ENCODE peak calls at places on chromosomes 3 and 15, in six cellular contexts. F, E, U, T, O and J are unnamed samples.
A peak's percentile ranks its signal among the peaks of the same experiment; 100 is the strongest.

GRCh38 chr3:29275309-29275708 is 5.6 kb upstream of the RBMS3 start:
- DNase-seq in O (peak; percentile 61), U (peak; percentile 85), E (peak; percentile 31), F (peak; percentile 16), T (peak; percentile 9), J (peak; percentile 9)

GRCh38 chr3:40186508-40186907 is 123.0 kb upstream of the EIF1B start:
- DNase-seq in O (no peak), U (no peak), F (no peak), E (no peak), T (peak; percentile 44), J (no peak)

GRCh38 chr15:65579762-65580161 is 31.2 kb downstream of the INTS14 start:
- DNase-seq in E (no peak), U (no peak), O (no peak), F (no peak), T (no peak), J (no peak)

GRCh38 chr15:65642588-65642987 is 20.9 kb downstream of the SLC24A1 start:
- DNase-seq in F (no peak), O (no peak), E (no peak), U (no peak), T (no peak), J (no peak)

GRCh38 chr3:64392001-64392400 is 166.7 kb upstream of the PRICKLE2 start:
- DNase-seq in U (peak; percentile 51), E (no peak), F (no peak), O (no peak), T (no peak), J (no peak)

GRCh38 chr3:81152156-81152555 is 609.3 kb downstream of the GBE1 start:
- DNase-seq in U (no peak), O (no peak), T (no peak), E (peak; percentile 18), F (no peak), J (no peak)

GRCh38 chr3:12894629-12895028 is 53.3 kb upstream of the RPL32 start:
- DNase-seq in E (peak; percentile 19), U (peak; percentile 48), F (no peak), T (no peak), O (no peak), J (no peak)

GRCh38 chr15:51121118-51121517 is 26.4 kb upstream of the TNFAIP8L3 start:
- DNase-seq in U (peak; percentile 98), O (peak; percentile 96), F (no peak), T (no peak), E (peak; percentile 95), J (peak; percentile 98)

GRCh38 chr3:50194903-50195500 is 3.6 kb downstream of the GNAT1 start:
- DNase-seq in U (peak; percentile 34), E (no peak), T (peak; percentile 53), F (no peak), O (no peak), J (no peak)

GRCh38 chr3:69452295-69452694 is 66.4 kb upstream of the FRMD4B start:
- DNase-seq in T (no peak), O (no peak), E (no peak), F (no peak), U (no peak), J (no peak)

GRCh38 chr3:53493618-53493996 is 804 bp upstream of the CACNA1D start:
- DNase-seq in T (no peak), F (no peak), E (no peak), O (no peak), U (no peak), J (no peak)

GRCh38 chr15:79221696-79222095 is 60.8 kb upstream of the ANKRD34C start:
- DNase-seq in E (no peak), T (no peak), O (no peak), U (no peak), F (no peak), J (no peak)

GRCh38 chr3:196207833-196208607 is 3.2 kb downstream of the ZDHHC19 start:
- DNase-seq in U (peak; percentile 45), O (peak; percentile 32), F (peak; percentile 55), T (peak; percentile 58), E (peak; percentile 35), J (no peak)

GRCh38 chr3:160401301-160402095 is 2.0 kb downstream of the SMC4 start:
- DNase-seq in O (peak; percentile 89), T (no peak), E (peak; percentile 88), F (no peak), U (peak; percentile 81), J (peak; percentile 87)

GRCh38 chr3:158528306-158528705 is 42.7 kb upstream of the MLF1 start:
- DNase-seq in E (no peak), O (no peak), F (no peak), T (no peak), U (no peak), J (no peak)

GRCh38 chr3:196422976-196423781 is 9.0 kb downstream of the UBXN7 start:
- DNase-seq in U (no peak), E (no peak), F (peak; percentile 89), T (peak; percentile 82), O (peak; percentile 40), J (peak; percentile 11)

GRCh38 chr3:99651561-99651960 is 13.2 kb downstream of the COL8A1 start:
- DNase-seq in F (no peak), T (peak; percentile 12), O (peak; percentile 78), U (peak; percentile 88), E (peak; percentile 82), J (peak; percentile 81)

GRCh38 chr3:162742159-162742717 is 1245.6 kb downstream of the OTOL1 start:
- DNase-seq in F (no peak), T (no peak), E (no peak), O (no peak), U (no peak), J (no peak)

GRCh38 chr3:177932750-177933660 is 603.2 kb upstream of the KCNMB2 start:
- DNase-seq in E (peak; percentile 52), O (peak; percentile 65), T (no peak), F (no peak), U (no peak), J (peak; percentile 53)

GRCh38 chr15:66941231-66941711 is 124.1 kb upstream of the SMAD3 start:
- DNase-seq in E (no peak), T (no peak), F (no peak), U (no peak), O (no peak), J (no peak)

GRCh38 chr15:83582386-83582785 is 71.5 kb upstream of the ADAMTSL3 start:
- DNase-seq in E (peak; percentile 42), U (no peak), F (no peak), O (peak; percentile 21), T (no peak), J (peak; percentile 47)
- H3K4me3 ChIP-seq in E (no peak overlapping the region), U (no peak overlapping the region), F (no peak overlapping the region), O (no peak overlapping the region), T (no peak overlapping the region), J (no peak overlapping the region)

GRCh38 chr15:80834402-80834801 is 55.2 kb downstream of the CEMIP start:
- DNase-seq in O (no peak), F (no peak), U (no peak), E (no peak), T (no peak), J (no peak)

GRCh38 chr15:80836223-80836622 is 57.1 kb downstream of the CEMIP start:
- DNase-seq in E (no peak), O (no peak), T (no peak), U (no peak), F (no peak), J (no peak)

GRCh38 chr15:80836991-80837390 is 57.8 kb downstream of the CEMIP start:
- DNase-seq in F (no peak), O (no peak), T (no peak), U (no peak), E (no peak), J (no peak)

GRCh38 chr15:80834906-80835305 is 55.7 kb downstream of the CEMIP start:
- DNase-seq in T (no peak), E (no peak), F (no peak), O (no peak), U (no peak), J (no peak)

GRCh38 chr15:80835338-80835737 is 56.2 kb downstream of the CEMIP start:
- DNase-seq in F (no peak), T (no peak), O (no peak), U (no peak), E (no peak), J (no peak)
- TF ChIP-seq CTCF in F (no peak), T (no peak), O (no peak), U (peak; percentile 7), E (peak; percentile 38), J (no peak)

DNA sequence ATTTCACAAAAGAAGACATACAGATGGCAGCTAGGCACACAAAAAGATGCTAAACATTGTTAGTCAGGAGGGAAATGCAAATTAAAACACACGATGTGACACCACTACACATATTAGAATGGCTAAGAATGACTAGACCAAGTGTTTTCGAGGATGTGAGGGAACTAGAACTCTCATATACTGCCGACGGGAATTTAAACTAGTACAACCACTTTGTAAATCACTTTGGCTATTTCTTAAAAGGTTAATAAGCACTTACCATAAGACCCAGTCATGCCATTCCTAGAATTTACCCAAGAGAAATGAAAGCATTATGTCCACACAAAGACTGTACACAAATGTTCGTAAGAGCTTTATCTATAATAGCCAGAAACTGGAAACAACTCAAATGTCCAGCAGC is 5.6 kb downstream of the CEP70 start:
- DNase-seq in F (no peak), U (no peak), O (no peak), E (no peak), T (no peak), J (no peak)
- H3K4me3 ChIP-seq in F (no peak overlapping the region), U (no peak overlapping the region), O (no peak overlapping the region), E (no peak overlapping the region), T (no peak overlapping the region), J (no peak overlapping the region)

GRCh38 chr3:55630280-55630920 is 143.3 kb upstream of the WNT5A start:
- DNase-seq in O (no peak), T (no peak), F (no peak), E (no peak), U (no peak), J (no peak)
- TF ChIP-seq CTCF in O (no peak), T (no peak), F (no peak), E (no peak), U (no peak), J (no peak)

GRCh38 chr15:70478251-70478990 is 284.9 kb downstream of the UACA start:
- DNase-seq in U (no peak), T (no peak), F (peak; percentile 36), O (no peak), E (no peak), J (no peak)
- H3K4me3 ChIP-seq in U (no peak overlapping the region), T (no peak overlapping the region), F (no peak overlapping the region), O (no peak overlapping the region), E (no peak overlapping the region), J (no peak overlapping the region)